ENCODE peak calls at places on chromosomes 4 and X, in seven cellular contexts. One of them, this sample, is unnamed.

GRCh38 chr4:79046191-79046590 is 107.0 kb upstream of the PAQR3 start:
- DNase-seq in kidney epithelial cell: no peak
- DNase-seq in astrocyte of the spinal cord: no peak
- DNase-seq in AG10803: no peak
- DNase-seq in heart left ventricle: no peak
- DNase-seq in HFF-Myc: no peak
- DNase-seq in foreskin fibroblast: no peak
- DNase-seq in this sample: no peak

GRCh38 chr4:76738081-76738931 is 159.6 kb downstream of the SOWAHB start:
- DNase-seq in kidney epithelial cell: no peak
- DNase-seq in astrocyte of the spinal cord: peak; percentile 74
- DNase-seq in AG10803: peak; percentile 97
- DNase-seq in heart left ventricle: peak; percentile 59
- DNase-seq in HFF-Myc: peak; percentile 93
- DNase-seq in foreskin fibroblast: peak; percentile 95
- DNase-seq in this sample: no peak

GRCh38 chr4:19776021-19776459 is 475.7 kb upstream of the SLIT2 start:
- DNase-seq in kidney epithelial cell: peak; percentile 100
- DNase-seq in astrocyte of the spinal cord: peak; percentile 94
- DNase-seq in AG10803: peak; percentile 69
- DNase-seq in heart left ventricle: no peak
- DNase-seq in HFF-Myc: no peak
- DNase-seq in foreskin fibroblast: peak; percentile 69
- DNase-seq in this sample: no peak

GRCh38 chr4:54225671-54226398 is 3.3 kb upstream of the PDGFRA start:
- DNase-seq in kidney epithelial cell: no peak
- DNase-seq in astrocyte of the spinal cord: peak; percentile 16
- DNase-seq in AG10803: peak; percentile 29
- DNase-seq in heart left ventricle: no peak
- DNase-seq in HFF-Myc: no peak
- DNase-seq in foreskin fibroblast: no peak
- DNase-seq in this sample: peak; percentile 77

GRCh38 chr4:158850800-158851644 is 82.2 kb downstream of the FNIP2 start:
- DNase-seq in kidney epithelial cell: no peak
- DNase-seq in astrocyte of the spinal cord: peak; percentile 62
- DNase-seq in AG10803: peak; percentile 53
- DNase-seq in heart left ventricle: no peak
- DNase-seq in HFF-Myc: no peak
- DNase-seq in foreskin fibroblast: peak; percentile 14
- DNase-seq in this sample: no peak

GRCh38 chr4:8909548-8909947 is 37.9 kb upstream of the HMX1 start:
- DNase-seq in kidney epithelial cell: no peak
- DNase-seq in astrocyte of the spinal cord: no peak
- DNase-seq in AG10803: no peak
- DNase-seq in heart left ventricle: no peak
- DNase-seq in HFF-Myc: no peak
- DNase-seq in foreskin fibroblast: no peak
- DNase-seq in this sample: peak; percentile 44

GRCh38 chr4:73679836-73680235 is 59.6 kb upstream of the RASSF6 start:
- DNase-seq in kidney epithelial cell: no peak
- DNase-seq in astrocyte of the spinal cord: peak; percentile 83
- DNase-seq in AG10803: peak; percentile 57
- DNase-seq in heart left ventricle: no peak
- DNase-seq in HFF-Myc: no peak
- DNase-seq in foreskin fibroblast: peak; percentile 47
- DNase-seq in this sample: no peak

GRCh38 chrX:37993857-37994619 is 12.3 kb upstream of the SYTL5 start:
- DNase-seq in kidney epithelial cell: no peak
- DNase-seq in astrocyte of the spinal cord: no peak
- DNase-seq in AG10803: no peak
- DNase-seq in heart left ventricle: no peak
- DNase-seq in HFF-Myc: no peak
- DNase-seq in foreskin fibroblast: no peak
- DNase-seq in this sample: no peak

GRCh38 chrX:15882704-15883539 is 28.3 kb upstream of the AP1S2 start:
- DNase-seq in kidney epithelial cell: no peak
- DNase-seq in astrocyte of the spinal cord: peak; percentile 31
- DNase-seq in AG10803: peak; percentile 28
- DNase-seq in heart left ventricle: no peak
- DNase-seq in HFF-Myc: peak; percentile 3
- DNase-seq in foreskin fibroblast: peak; percentile 48
- DNase-seq in this sample: no peak

GRCh38 chr4:118265312-118266144 is 87.3 kb downstream of the PRSS12 start:
- DNase-seq in kidney epithelial cell: no peak
- DNase-seq in astrocyte of the spinal cord: no peak
- DNase-seq in AG10803: no peak
- DNase-seq in heart left ventricle: no peak
- DNase-seq in HFF-Myc: no peak
- DNase-seq in foreskin fibroblast: no peak
- DNase-seq in this sample: no peak

DNA sequence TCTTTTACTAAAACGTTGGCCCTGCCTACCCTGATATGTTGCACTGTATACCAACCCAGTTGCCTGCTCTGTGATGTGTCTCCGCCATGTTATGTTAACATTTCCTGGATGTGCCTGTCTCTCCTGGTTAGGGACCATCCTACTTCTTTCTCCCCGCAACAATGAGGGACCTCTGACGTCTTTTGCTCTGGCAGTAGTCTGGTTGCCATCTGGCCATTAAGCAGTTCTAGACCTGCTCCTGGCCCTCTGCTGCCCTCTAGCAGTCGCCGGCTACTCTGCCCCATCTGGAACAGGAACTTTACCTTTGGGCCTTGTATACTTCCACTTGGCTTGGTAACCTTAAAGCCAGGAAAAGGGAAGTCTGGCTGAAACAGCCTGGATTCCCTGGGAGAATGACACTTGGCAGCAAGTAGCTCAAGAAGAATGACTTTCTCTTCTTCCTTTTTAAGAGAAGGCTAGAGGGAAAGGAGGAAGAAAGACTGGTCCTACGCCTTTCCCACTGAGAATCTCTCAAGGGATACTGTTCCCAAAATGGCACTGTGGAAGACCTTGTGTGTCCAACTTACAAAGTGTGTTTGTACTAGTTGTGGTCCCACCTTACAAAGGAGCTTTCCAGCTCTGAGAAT is 63.5 kb downstream of the GPC3 start:
- DNase-seq in kidney epithelial cell: no peak
- DNase-seq in astrocyte of the spinal cord: no peak
- DNase-seq in AG10803: peak; percentile 16
- DNase-seq in heart left ventricle: peak; percentile 31
- DNase-seq in HFF-Myc: peak; percentile 11
- DNase-seq in foreskin fibroblast: no peak
- DNase-seq in this sample: no peak
- TF ChIP-seq CTCF in kidney epithelial cell: peak; percentile 64
- TF ChIP-seq CTCF in astrocyte of the spinal cord: peak; percentile 51
- TF ChIP-seq CTCF in AG10803: peak; percentile 43
- TF ChIP-seq CTCF in heart left ventricle: peak; percentile 37
- TF ChIP-seq CTCF in HFF-Myc: peak; percentile 59
- TF ChIP-seq CTCF in foreskin fibroblast: peak; percentile 39
- TF ChIP-seq CTCF in this sample: peak; percentile 63

GRCh38 chr4:1348014-1348513 is 1.1 kb downstream of the UVSSA start:
- DNase-seq in kidney epithelial cell: no peak
- DNase-seq in astrocyte of the spinal cord: no peak
- DNase-seq in AG10803: no peak
- DNase-seq in heart left ventricle: no peak
- DNase-seq in HFF-Myc: no peak
- DNase-seq in foreskin fibroblast: no peak
- DNase-seq in this sample: no peak
- TF ChIP-seq CTCF in kidney epithelial cell: no peak
- TF ChIP-seq CTCF in astrocyte of the spinal cord: no peak
- TF ChIP-seq CTCF in AG10803: no peak
- TF ChIP-seq CTCF in heart left ventricle: no peak
- TF ChIP-seq CTCF in HFF-Myc: no peak
- TF ChIP-seq CTCF in foreskin fibroblast: no peak
- TF ChIP-seq CTCF in this sample: no peak

GRCh38 chr4:75189976-75190375 is 257.1 kb downstream of the PARM1 start:
- DNase-seq in kidney epithelial cell: no peak
- DNase-seq in astrocyte of the spinal cord: no peak
- DNase-seq in AG10803: no peak
- DNase-seq in heart left ventricle: no peak
- DNase-seq in HFF-Myc: no peak
- DNase-seq in foreskin fibroblast: no peak
- DNase-seq in this sample: no peak
- TF ChIP-seq CTCF in kidney epithelial cell: no peak
- TF ChIP-seq CTCF in astrocyte of the spinal cord: no peak
- TF ChIP-seq CTCF in AG10803: no peak
- TF ChIP-seq CTCF in heart left ventricle: no peak
- TF ChIP-seq CTCF in HFF-Myc: no peak
- TF ChIP-seq CTCF in foreskin fibroblast: no peak
- TF ChIP-seq CTCF in this sample: no peak

GRCh38 chr4:71906096-71906495 is 122.2 kb upstream of the GC start:
- DNase-seq in kidney epithelial cell: no peak
- DNase-seq in astrocyte of the spinal cord: no peak
- DNase-seq in AG10803: no peak
- DNase-seq in heart left ventricle: no peak
- DNase-seq in HFF-Myc: no peak
- DNase-seq in foreskin fibroblast: no peak
- DNase-seq in this sample: no peak
- TF ChIP-seq CTCF in kidney epithelial cell: no peak
- TF ChIP-seq CTCF in astrocyte of the spinal cord: no peak
- TF ChIP-seq CTCF in AG10803: no peak
- TF ChIP-seq CTCF in heart left ventricle: no peak
- TF ChIP-seq CTCF in HFF-Myc: no peak
- TF ChIP-seq CTCF in foreskin fibroblast: no peak
- TF ChIP-seq CTCF in this sample: no peak

This sample was measured in osteocyte.